ENCODE peak calls at places on chromosome 1, in five cellular contexts. E is GM12865, P is AG04450, R is endothelial cell, F is ovary. A is an unnamed sample.

GRCh38 chr1:59765036-59765730 is 49.6 kb upstream of the HOOK1 start:
- DNase-seq in R (no peak), E (no peak), P (no peak), F (no peak), A (no peak)

GRCh38 chr1:30184393-30185141 is 538.8 kb downstream of the MATN1 start:
- DNase-seq in E (no peak), R (no peak), P (no peak), F (no peak), A (no peak)

GRCh38 chr1:23010734-23011449 is 4.8 kb downstream of the TEX46 start:
- DNase-seq in F (no peak), P (no peak), E (no peak), R (no peak), A (no peak)

GRCh38 chr1:155976062-155976912 is 2.1 kb downstream of the ARHGEF2 start:
- DNase-seq in E (peak), F (peak), P (peak), R (no peak), A (peak)

GRCh38 chr1:179706339-179706941 is 36.7 kb upstream of the FAM163A start:
- DNase-seq in F (peak), R (peak), P (peak), E (peak), A (peak)

GRCh38 chr1:35600593-35600992 is 27.5 kb downstream of the TFAP2E start:
- DNase-seq in P (no peak), F (no peak), R (no peak), E (no peak), A (no peak)

GRCh38 chr1:10830961-10831669 is 34.7 kb upstream of the CASZ1 start:
- DNase-seq in F (no peak), R (no peak), E (no peak), P (no peak), A (peak)

GRCh38 chr1:39940253-39940652 is 14.7 kb upstream of the MFSD2A start:
- DNase-seq in F (no peak), P (no peak), E (no peak), R (no peak), A (no peak)

GRCh38 chr1:54310439-54311328 is 95.5 kb downstream of the SSBP3 start:
- DNase-seq in E (peak), P (no peak), F (peak), R (peak), A (peak)

GRCh38 chr1:51170342-51170741 is 65.7 kb upstream of the RNF11 start:
- DNase-seq in R (no peak), F (no peak), P (no peak), E (no peak), A (no peak)

GRCh38 chr1:158931055-158931737 is at the start of gene PYHIN1:
- DNase-seq in R (no peak), P (no peak), F (no peak), E (peak), A (peak)

GRCh38 chr1:42993631-42994121 is 35.0 kb upstream of the SLC2A1 start:
- DNase-seq in R (no peak), P (no peak), E (no peak), F (no peak), A (no peak)

GRCh38 chr1:59699227-59699847 is 115.4 kb upstream of the HOOK1 start:
- DNase-seq in F (peak), E (peak), P (no peak), R (peak), A (peak)

GRCh38 chr1:180609643-180610555 is 21.9 kb upstream of the XPR1 start:
- DNase-seq in E (no peak), R (no peak), F (no peak), P (no peak), A (no peak)

GRCh38 chr1:48236716-48237470 is 14.4 kb downstream of the SLC5A9 start:
- DNase-seq in P (no peak), R (no peak), E (peak), F (no peak), A (no peak)

GRCh38 chr1:35222322-35223108 is 29.6 kb upstream of the SFPQ start:
- DNase-seq in F (no peak), P (peak), R (no peak), E (no peak), A (no peak)

GRCh38 chr1:204523605-204524215 is 7.5 kb downstream of the MDM4 start:
- DNase-seq in P (no peak), E (no peak), F (no peak), R (no peak), A (peak)

GRCh38 chr1:43063394-43064219 is 104.9 kb upstream of the SLC2A1 start:
- DNase-seq in E (no peak), F (no peak), R (no peak), P (no peak), A (no peak)

GRCh38 chr1:9293512-9294439 is 1.1 kb downstream of the SPSB1 start:
- DNase-seq in F (peak), P (no peak), R (no peak), E (peak), A (peak)

GRCh38 chr1:73980324-73981040 is 217.5 kb downstream of the LRRIQ3 start:
- DNase-seq in R (no peak), E (no peak), P (no peak), F (no peak), A (no peak)

GRCh38 chr1:30323352-30323751 is 400.0 kb downstream of the MATN1 start:
- DNase-seq in F (no peak), R (no peak), E (no peak), P (no peak), A (no peak)

GRCh38 chr1:1358433-1359201 is at the start of gene MXRA8:
- DNase-seq in P (peak), R (no peak), F (peak), E (no peak), A (peak)

GRCh38 chr1:12487520-12487919 is 130.5 kb downstream of the DHRS3 start:
- DNase-seq in F (no peak), P (no peak), E (no peak), R (no peak), A (no peak)

GRCh38 chr1:185059950-185060571 is 14.7 kb downstream of the RNF2 start:
- DNase-seq in E (no peak), P (no peak), F (no peak), R (no peak), A (no peak)

GRCh38 chr1:110638062-110638461 is 31.9 kb upstream of the KCNA2 start:
- DNase-seq in P (no peak), E (peak), R (no peak), F (no peak), A (no peak)

GRCh38 chr1:227884370-227885134 is 63.2 kb downstream of the WNT9A start:
- DNase-seq in E (no peak), P (no peak), F (no peak), R (no peak), A (no peak)

GRCh38 chr1:42172394-42173133 is 8.0 kb upstream of the GUCA2A start:
- DNase-seq in E (no peak), R (no peak), F (no peak), P (no peak), A (no peak)

GRCh38 chr1:15178571-15179484 is 25.3 kb downstream of the TMEM51 start:
- DNase-seq in R (peak), E (no peak), P (peak), F (peak), A (no peak)

GRCh38 chr1:45304311-45305081 is 22.2 kb upstream of the HPDL start:
- DNase-seq in E (peak), F (peak), R (no peak), P (no peak), A (peak)

GRCh38 chr1:24111998-24112380 is at the start of gene MYOM3:
- DNase-seq in E (no peak), P (no peak), R (no peak), F (no peak), A (no peak)

GRCh38 chr1:198350456-198350855 is 190.0 kb downstream of the ATP6V1G3 start:
- DNase-seq in P (no peak), R (no peak), E (no peak), F (no peak), A (peak)
- TF ChIP-seq CTCF in P (no peak), R (no peak), E (no peak), F (no peak), A (no peak)

GRCh38 chr1:37892151-37893047 is 33.0 kb upstream of the MTF1 start:
- DNase-seq in F (no peak), P (peak), R (no peak), E (peak), A (no peak)

GRCh38 chr1:37887986-37888700 is 28.8 kb upstream of the MTF1 start:
- DNase-seq in F (no peak), E (no peak), R (no peak), P (no peak), A (no peak)

GRCh38 chr1:37890378-37891014 is 31.1 kb upstream of the MTF1 start:
- DNase-seq in F (no peak), P (no peak), R (no peak), E (peak), A (peak)
- TF ChIP-seq CTCF in F (no peak), P (peak), R (peak), E (peak), A (peak)

DNA sequence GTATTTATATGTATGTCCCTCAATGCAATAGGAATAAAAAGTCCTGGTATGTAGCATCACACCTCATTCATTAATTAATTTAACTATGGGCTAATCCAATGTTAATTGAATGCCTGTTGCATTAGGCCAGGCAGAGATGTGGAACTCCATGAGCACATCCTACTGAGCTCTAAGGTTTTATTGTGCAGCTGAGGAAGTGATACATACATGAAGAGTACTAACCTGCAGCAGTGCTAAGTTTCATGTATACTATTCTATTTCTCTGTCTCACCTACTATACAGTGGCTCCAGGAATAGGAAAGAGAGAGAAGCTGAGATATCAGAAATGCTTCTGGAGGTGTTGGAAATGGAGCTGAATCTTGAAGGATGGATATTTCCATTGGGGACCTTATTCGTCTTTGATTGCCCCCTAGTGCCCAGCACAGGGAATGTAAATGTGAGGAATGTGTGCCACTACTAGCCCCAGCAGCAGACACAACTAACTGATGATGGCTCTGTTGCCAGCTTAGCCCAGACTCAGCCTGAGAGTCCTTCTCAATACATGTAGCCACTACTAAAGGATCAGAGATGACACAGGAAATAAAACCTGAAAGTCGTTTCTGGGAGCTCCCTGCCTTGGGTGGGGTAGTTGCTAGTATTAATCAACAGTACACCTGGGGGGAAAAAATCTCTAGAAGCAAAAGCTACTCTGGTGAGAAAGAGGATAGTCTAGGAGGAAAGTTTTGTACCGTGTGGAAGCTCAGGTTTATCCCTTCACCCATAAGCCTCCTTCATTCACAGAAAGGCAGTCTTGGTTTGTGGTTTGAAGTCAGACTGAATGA is 173.3 kb upstream of the FOXD3 start:
- DNase-seq in R (peak), F (peak), P (peak), E (peak), A (peak)
- TF ChIP-seq CTCF in R (peak), F (no peak), P (peak), E (peak), A (peak)

GRCh38 chr1:38522998-38523939 is 336.3 kb downstream of the RRAGC start:
- DNase-seq in R (no peak), P (no peak), F (no peak), E (no peak), A (no peak)
- TF ChIP-seq CTCF in R (no peak), P (no peak), F (no peak), E (no peak), A (no peak)

GRCh38 chr1:56378376-56379070 is 200.8 kb downstream of the PLPP3 start:
- DNase-seq in P (no peak), F (no peak), E (no peak), R (no peak), A (no peak)
- TF ChIP-seq CTCF in P (no peak), F (no peak), E (no peak), R (no peak), A (no peak)

GRCh38 chr1:62782197-62782886 is 1.6 kb upstream of the ATG4C start:
- DNase-seq in R (no peak), E (no peak), P (peak), F (no peak), A (no peak)

GRCh38 chr1:62784509-62785365 is 805 bp downstream of the ATG4C start:
- DNase-seq in F (no peak), P (no peak), E (peak), R (no peak), A (peak)

GRCh38 chr1:62778208-62778607 is 5.7 kb upstream of the ATG4C start:
- DNase-seq in F (no peak), E (no peak), R (no peak), P (no peak), A (no peak)

DNA sequence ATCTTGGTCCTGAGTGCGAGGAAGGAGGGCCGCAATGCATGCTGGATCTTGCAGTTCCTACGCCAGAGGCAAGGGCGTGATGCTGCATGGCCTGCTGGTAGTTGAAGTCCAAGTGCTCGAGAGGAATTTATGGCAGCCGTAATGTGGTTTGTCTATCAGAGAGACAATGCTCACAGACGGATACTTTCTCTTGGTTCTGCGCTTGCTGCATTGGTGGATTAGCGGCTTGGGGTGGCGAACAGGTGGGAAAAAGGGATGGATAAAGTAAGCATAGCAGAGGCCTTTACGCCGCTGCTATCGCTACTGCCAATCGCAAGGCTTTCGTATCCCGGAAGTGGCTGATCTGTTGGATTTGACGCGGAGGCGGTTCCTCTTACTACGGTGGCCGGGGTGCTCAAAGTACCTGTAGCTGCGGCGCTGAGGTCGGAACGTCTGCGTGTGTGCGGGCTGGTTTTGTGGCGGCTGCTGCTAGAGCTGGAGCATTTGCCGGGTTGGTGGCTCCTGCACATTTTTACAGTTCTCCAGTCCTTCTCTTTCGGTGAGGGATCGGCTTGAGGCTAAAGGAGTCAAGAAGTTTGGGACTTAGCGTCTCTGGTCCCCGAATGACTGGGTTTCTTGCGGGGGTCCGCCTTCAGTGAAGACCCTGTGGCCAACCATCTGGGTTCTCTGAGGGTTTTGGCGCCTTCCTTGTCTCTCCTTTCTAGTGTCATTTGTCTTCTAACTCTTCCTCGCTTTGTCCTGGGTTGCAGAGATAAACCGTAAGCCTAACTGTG is at the start of gene ATG4C:
- DNase-seq in F (peak), E (peak), R (peak), P (peak), A (peak)
- TF ChIP-seq CTCF in F (no peak), E (no peak), R (no peak), P (peak), A (no peak)